ENCODE peak calls at places on chromosomes 2 and 18, in six cellular contexts. R, Y, H, Q, N and O are unnamed samples.

GRCh38 chr2:222169346-222169745 is 129.5 kb downstream of the PAX3 start:
- DNase-seq in R (no peak), Q (no peak), N (no peak), H (no peak), Y (no peak), O (no peak)

GRCh38 chr18:32183503-32183902 is 6.3 kb upstream of the MEP1B start:
- DNase-seq in N (no peak), R (no peak), H (no peak), Q (no peak), Y (no peak), O (no peak)

GRCh38 chr18:2794159-2794558 is 52.6 kb upstream of the EMILIN2 start:
- DNase-seq in R (no peak), H (no peak), N (no peak), Q (no peak), Y (no peak), O (no peak)

GRCh38 chr2:214808961-214809750 is at the start of gene BARD1:
- DNase-seq in N (peak), R (peak), Y (peak), Q (peak), H (peak), O (peak)

GRCh38 chr2:58680938-58681337 is 439.8 kb upstream of the FANCL start:
- DNase-seq in R (peak), Q (no peak), H (no peak), Y (no peak), N (no peak), O (no peak)

GRCh38 chr2:120235681-120236080 is 12.5 kb upstream of the TMEM185B start:
- DNase-seq in Q (no peak), Y (no peak), R (no peak), N (no peak), H (no peak), O (no peak)

GRCh38 chr2:188619146-188619545 is 327.5 kb downstream of the GULP1 start:
- DNase-seq in R (no peak), H (no peak), N (no peak), Q (no peak), Y (no peak), O (no peak)

GRCh38 chr2:109525836-109526235 is 87.9 kb downstream of the SEPTIN10 start:
- DNase-seq in Q (no peak), R (no peak), N (no peak), Y (no peak), H (no peak), O (no peak)

GRCh38 chr2:241002275-241003046 is 4.0 kb downstream of the SNED1 start:
- DNase-seq in H (no peak), Q (no peak), Y (no peak), R (no peak), N (no peak), O (no peak)

GRCh38 chr2:166651080-166651675 is 157.1 kb upstream of the SCN7A start:
- DNase-seq in Y (no peak), R (peak), N (no peak), H (no peak), Q (no peak), O (no peak)

GRCh38 chr2:72149556-72150156 is 2.0 kb upstream of the CYP26B1 start:
- DNase-seq in R (no peak), Y (no peak), H (no peak), N (peak), Q (no peak), O (no peak)

GRCh38 chr2:72150157-72150960 is 2.7 kb upstream of the CYP26B1 start:
- DNase-seq in Q (peak), H (peak), Y (peak), R (peak), N (peak), O (peak)

GRCh38 chr2:72148975-72149555 is 1.4 kb upstream of the CYP26B1 start:
- DNase-seq in R (peak), H (no peak), N (peak), Q (no peak), Y (peak), O (no peak)

GRCh38 chr2:72153026-72153791 is 5.5 kb upstream of the CYP26B1 start:
- DNase-seq in H (no peak), N (no peak), R (no peak), Q (no peak), Y (no peak), O (no peak)

DNA sequence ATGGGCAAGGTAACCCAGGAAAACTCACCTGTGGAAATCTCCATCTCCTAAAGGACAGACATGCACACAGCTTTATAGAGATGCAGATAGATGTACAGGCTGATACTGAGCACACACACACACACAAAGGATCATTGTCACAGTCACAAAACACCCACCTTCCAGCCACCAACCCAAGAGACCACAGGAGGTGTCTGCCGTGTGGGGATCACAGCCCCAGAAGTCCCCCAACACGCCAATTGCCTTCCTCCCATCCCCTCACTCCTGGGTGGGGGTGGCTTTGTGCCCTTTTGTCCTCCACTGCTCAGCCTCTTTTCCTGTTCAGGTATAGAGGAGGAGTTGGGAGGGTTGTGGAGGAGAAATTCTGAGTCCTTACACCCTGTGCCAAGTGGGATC is 3.3 kb upstream of the CYP26B1 start:
- DNase-seq in Q (no peak), H (no peak), N (no peak), Y (no peak), R (no peak), O (no peak)
- TF ChIP-seq CTCF in Q (no peak), H (no peak), N (no peak), Y (no peak), R (peak), O (no peak)

GRCh38 chr18:77146249-77147080 is 13.9 kb upstream of the MBP start:
- DNase-seq in N (no peak), Q (no peak), Y (no peak), R (no peak), H (no peak), O (no peak)

GRCh38 chr18:77147418-77147852 is 14.9 kb upstream of the MBP start:
- DNase-seq in R (peak), Q (no peak), H (no peak), Y (no peak), N (no peak), O (no peak)

GRCh38 chr18:77144451-77145118 is 12.0 kb upstream of the MBP start:
- DNase-seq in H (no peak), R (no peak), N (no peak), Q (no peak), Y (no peak), O (no peak)

GRCh38 chr18:77143196-77143595 is 10.6 kb upstream of the MBP start:
- DNase-seq in Y (no peak), R (no peak), H (no peak), Q (no peak), N (no peak), O (no peak)

DNA sequence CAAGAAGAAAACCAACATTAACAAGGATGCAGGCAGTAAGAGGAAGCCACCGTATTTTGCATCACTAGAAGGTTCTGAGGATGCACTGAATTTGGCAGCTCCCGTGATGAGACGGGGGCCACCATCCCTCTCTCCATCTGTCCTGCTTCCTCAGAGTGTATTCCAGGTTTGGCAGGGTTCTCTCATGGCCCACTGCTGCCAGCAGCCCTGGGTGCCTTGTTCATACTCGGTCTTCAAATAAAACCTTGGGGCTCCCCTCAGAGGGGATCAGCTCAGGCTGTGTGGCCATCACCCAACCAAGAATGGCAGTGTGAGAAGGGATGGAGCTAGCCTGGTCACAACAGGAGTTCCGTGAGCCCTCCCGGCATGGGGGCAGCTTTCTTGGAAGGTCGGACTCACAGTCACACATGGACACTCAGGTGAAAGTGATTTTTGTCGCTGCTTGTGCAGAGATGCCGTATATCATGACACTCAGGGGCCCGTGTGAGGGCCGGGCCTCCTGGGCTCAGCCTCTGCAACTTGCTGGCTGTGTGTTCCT is 12.8 kb upstream of the MBP start:
- DNase-seq in Y (no peak), Q (no peak), R (no peak), N (no peak), H (no peak), O (no peak)
- TF ChIP-seq CTCF in Y (no peak), Q (no peak), R (no peak), N (no peak), H (no peak), O (no peak)

GRCh38 chr2:20446917-20447436 is at the start of gene RHOB:
- DNase-seq in H (peak), Q (peak), R (peak), Y (peak), N (peak), O (peak)

GRCh38 chr2:20444113-20444992 is 2.5 kb upstream of the RHOB start:
- DNase-seq in N (peak), Q (no peak), Y (peak), R (peak), H (no peak), O (no peak)

GRCh38 chr2:20444993-20445910 is 1.6 kb upstream of the RHOB start:
- DNase-seq in Y (no peak), R (no peak), N (peak), H (no peak), Q (no peak), O (no peak)

GRCh38 chr2:20447437-20448245 is 767 bp downstream of the RHOB start:
- DNase-seq in H (peak), Y (peak), N (peak), R (peak), Q (peak), O (peak)

GRCh38 chr2:20446280-20446916 is 476 bp upstream of the RHOB start:
- DNase-seq in Y (peak), R (no peak), Q (peak), H (no peak), N (peak), O (no peak)
- TF ChIP-seq CTCF in Y (no peak), R (no peak), Q (no peak), H (no peak), N (no peak), O (no peak)

DNA sequence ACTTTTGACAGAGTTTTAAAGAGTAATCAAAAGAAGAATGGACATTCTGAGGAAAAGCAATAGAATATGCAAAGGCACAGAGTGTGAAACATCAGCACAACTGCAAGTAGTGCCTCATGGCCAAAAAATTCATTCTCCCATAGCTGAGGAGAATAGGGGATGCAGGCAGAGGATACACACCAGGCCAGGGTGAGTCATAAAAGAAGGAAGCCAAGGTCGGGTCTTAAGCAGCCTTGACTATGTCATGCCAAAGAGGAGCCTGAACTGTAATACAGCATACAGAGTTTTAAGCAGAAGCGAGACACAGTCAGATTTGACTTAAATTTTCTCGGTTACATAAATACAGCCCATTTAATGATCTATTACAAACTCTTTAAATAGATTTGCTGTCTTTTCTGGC is 165.0 kb downstream of the LNPK start:
- DNase-seq in N (no peak), Y (no peak), Q (no peak), R (peak), H (no peak), O (no peak)
- TF ChIP-seq CTCF in N (no peak), Y (no peak), Q (no peak), R (no peak), H (no peak), O (no peak)

DNA sequence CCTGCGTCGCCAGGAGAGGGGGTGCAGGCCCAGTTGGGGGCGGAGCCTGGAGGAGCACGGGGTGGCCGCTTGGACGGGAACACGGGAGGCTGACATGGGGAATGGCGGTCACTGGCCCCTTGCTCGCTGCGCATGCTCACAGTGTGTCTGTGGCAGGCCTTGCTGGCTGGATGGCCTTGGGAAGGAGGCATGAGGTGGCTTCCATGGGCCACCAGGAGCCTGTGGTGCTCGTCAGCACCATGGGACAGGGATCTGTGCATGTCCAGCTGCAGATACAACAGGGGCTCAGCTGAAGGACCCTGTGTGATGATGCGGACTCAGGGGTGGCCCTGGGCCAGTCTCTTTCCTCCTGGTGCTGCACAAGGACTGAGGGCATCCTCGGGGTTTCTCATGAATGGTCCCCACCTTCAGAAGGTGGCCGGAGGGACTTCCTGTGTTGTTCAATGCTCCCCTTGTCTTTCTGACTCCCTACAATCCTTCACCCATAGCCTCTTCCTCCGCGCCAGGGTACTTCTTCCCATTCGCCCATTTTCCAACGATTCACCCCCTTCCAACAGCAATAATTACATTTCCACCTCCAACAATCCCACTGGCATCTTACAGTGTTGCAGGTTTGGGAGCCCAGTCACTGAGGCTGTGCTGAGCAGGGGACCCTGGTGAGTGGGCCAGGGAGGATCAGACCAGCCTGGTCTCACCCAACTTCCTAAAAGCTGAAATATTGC is 3.4 kb upstream of the SP140L start:
- DNase-seq in Y (no peak), Q (no peak), N (no peak), R (no peak), H (no peak), O (no peak)
- TF ChIP-seq CTCF in Y (no peak), Q (no peak), N (no peak), R (peak), H (peak), O (no peak)

GRCh38 chr2:106841886-106842645 is 43.9 kb downstream of the ST6GAL2 start:
- DNase-seq in Y (no peak), Q (no peak), R (no peak), H (no peak), N (no peak), O (no peak)

GRCh38 chr2:106843910-106844250 is 42.1 kb downstream of the ST6GAL2 start:
- DNase-seq in Q (no peak), Y (no peak), N (no peak), H (no peak), R (no peak), O (no peak)

GRCh38 chr2:106843001-106843909 is 42.7 kb downstream of the ST6GAL2 start:
- DNase-seq in Y (no peak), R (no peak), H (no peak), N (no peak), Q (no peak), O (no peak)

GRCh38 chr2:106845716-106846115 is 40.3 kb downstream of the ST6GAL2 start:
- DNase-seq in Y (no peak), H (no peak), N (no peak), R (no peak), Q (no peak), O (no peak)

GRCh38 chr2:106839849-106840595 is 45.9 kb downstream of the ST6GAL2 start:
- DNase-seq in N (no peak), H (no peak), Y (no peak), Q (no peak), R (no peak), O (no peak)
- TF ChIP-seq CTCF in N (no peak), H (no peak), Y (no peak), Q (no peak), R (no peak), O (no peak)

GRCh38 chr2:24025264-24025663 is 15.4 kb downstream of the MFSD2B start:
- DNase-seq in Q (no peak), Y (no peak), H (no peak), R (no peak), N (no peak), O (no peak)

GRCh38 chr2:24022975-24023575 is 13.2 kb downstream of the MFSD2B start:
- DNase-seq in Q (no peak), H (no peak), N (no peak), Y (no peak), R (no peak), O (no peak)

GRCh38 chr2:24026233-24026632 is 16.3 kb downstream of the MFSD2B start:
- DNase-seq in Y (no peak), N (no peak), H (no peak), Q (no peak), R (no peak), O (no peak)

GRCh38 chr2:24022324-24022974 is 12.6 kb downstream of the MFSD2B start:
- DNase-seq in R (no peak), Y (no peak), Q (no peak), N (no peak), H (no peak), O (no peak)

GRCh38 chr2:24024018-24024417 is 14.1 kb downstream of the MFSD2B start:
- DNase-seq in H (no peak), Y (peak), R (peak), N (no peak), Q (no peak), O (no peak)
- TF ChIP-seq CTCF in H (no peak), Y (no peak), R (peak), N (no peak), Q (no peak), O (no peak)